ENCODE peak calls at places on chromosomes 4 and X, in four cellular contexts. J, S, B and W are unnamed samples.

GRCh38 chrX:34961662-34962061 is 19.1 kb downstream of the FAM47B start:
- DNase-seq in S (no peak), J (no peak), B (no peak), W (no peak)

GRCh38 chrX:91414710-91415109 is 19.9 kb upstream of the PABPC5 start:
- DNase-seq in J (no peak), S (no peak), B (no peak), W (peak; percentile 32)

GRCh38 chr4:932713-933070 is 432 bp downstream of the TMEM175 start:
- DNase-seq in S (no peak), B (no peak), J (no peak), W (peak; percentile 61)

GRCh38 chr4:54225671-54226398 is 3.3 kb upstream of the PDGFRA start:
- DNase-seq in J (no peak), S (peak; percentile 28), B (no peak), W (no peak)

GRCh38 chr4:21765810-21766407 is 182.7 kb downstream of the KCNIP4 start:
- DNase-seq in S (no peak), B (peak; percentile 7), J (no peak), W (peak; percentile 25)

GRCh38 chr4:166042510-166043055 is 169.5 kb downstream of the TLL1 start:
- DNase-seq in B (peak; percentile 17), J (no peak), S (no peak), W (no peak)

GRCh38 chrX:50098241-50098640 is 102.6 kb downstream of the AKAP4 start:
- DNase-seq in J (no peak), S (no peak), B (no peak), W (no peak)

GRCh38 chr4:101695176-101695575 is 95.4 kb upstream of the BANK1 start:
- DNase-seq in J (no peak), B (no peak), S (no peak), W (no peak)

GRCh38 chr4:126530996-126531585 is 1101.7 kb upstream of the INTU start:
- DNase-seq in J (no peak), B (no peak), S (no peak), W (no peak)

GRCh38 chr4:168304744-168305459 is 13.7 kb downstream of the DDX60 start:
- DNase-seq in B (no peak), S (no peak), J (no peak), W (no peak)

GRCh38 chrX:134186362-134187121 is 50.4 kb upstream of the CCDC160 start:
- DNase-seq in S (no peak), J (no peak), B (no peak), W (no peak)

GRCh38 chr4:43331226-43332078 is 438.9 kb downstream of the GRXCR1 start:
- DNase-seq in B (no peak), S (no peak), J (no peak), W (no peak)

GRCh38 chrX:149314031-149314430 is 191.1 kb downstream of the IDS start:
- DNase-seq in J (no peak), S (no peak), B (no peak), W (no peak)

GRCh38 chr4:87058272-87059073 is 123.7 kb downstream of the AFF1 start:
- DNase-seq in B (no peak), J (no peak), S (no peak), W (no peak)

GRCh38 chrX:69314436-69315348 is 149.4 kb upstream of the PJA1 start:
- DNase-seq in J (no peak), B (peak; percentile 40), S (no peak), W (peak; percentile 12)

GRCh38 chrX:115892787-115893671 is 277.5 kb upstream of the AGTR2 start:
- DNase-seq in S (peak; percentile 31), J (no peak), B (no peak), W (peak; percentile 70)

GRCh38 chrX:13495232-13495631 is 74.2 kb upstream of the EGFL6 start:
- DNase-seq in J (no peak), S (no peak), B (no peak), W (no peak)

GRCh38 chr4:155377281-155377680 is 516 bp upstream of the MAP9 start:
- DNase-seq in J (no peak), B (no peak), S (no peak), W (no peak)

GRCh38 chr4:14545796-14546195 is 456.5 kb upstream of the CPEB2 start:
- DNase-seq in J (no peak), B (no peak), S (no peak), W (no peak)

GRCh38 chrX:20267924-20268701 is 1.4 kb upstream of the RPS6KA3 start:
- DNase-seq in S (peak; percentile 36), B (peak; percentile 33), J (peak; percentile 1), W (peak; percentile 56)

GRCh38 chrX:123159403-123159802 is 24.7 kb upstream of the GRIA3 start:
- DNase-seq in B (no peak), J (no peak), S (no peak), W (no peak)

GRCh38 chr4:12036450-12036849 is 607.8 kb upstream of the HS3ST1 start:
- DNase-seq in S (no peak), B (no peak), J (no peak), W (no peak)

GRCh38 chr4:80266267-80266901 is at the start of gene FGF5:
- DNase-seq in J (no peak), S (no peak), B (peak; percentile 12), W (peak; percentile 83)

GRCh38 chr4:170651786-170652185 is 562.0 kb upstream of the AADAT start:
- DNase-seq in S (no peak), B (no peak), J (no peak), W (no peak)

GRCh38 chr4:123393696-123394095 is 2.9 kb upstream of the SPRY1 start:
- DNase-seq in S (no peak), J (no peak), B (no peak), W (no peak)

GRCh38 chr4:185532795-185533324 is 2.4 kb downstream of the PDLIM3 start:
- DNase-seq in B (no peak), S (no peak), J (no peak), W (no peak)

GRCh38 chr4:185534534-185534849 is 815 bp downstream of the PDLIM3 start:
- DNase-seq in J (no peak), S (no peak), B (no peak), W (no peak)

GRCh38 chr4:185524888-185525863 is 10.1 kb downstream of the PDLIM3 start:
- DNase-seq in B (no peak), J (no peak), S (peak; percentile 56), W (no peak)

GRCh38 chr4:185532327-185532726 is 3.0 kb downstream of the PDLIM3 start:
- DNase-seq in J (no peak), B (no peak), S (no peak), W (peak; percentile 16)

DNA sequence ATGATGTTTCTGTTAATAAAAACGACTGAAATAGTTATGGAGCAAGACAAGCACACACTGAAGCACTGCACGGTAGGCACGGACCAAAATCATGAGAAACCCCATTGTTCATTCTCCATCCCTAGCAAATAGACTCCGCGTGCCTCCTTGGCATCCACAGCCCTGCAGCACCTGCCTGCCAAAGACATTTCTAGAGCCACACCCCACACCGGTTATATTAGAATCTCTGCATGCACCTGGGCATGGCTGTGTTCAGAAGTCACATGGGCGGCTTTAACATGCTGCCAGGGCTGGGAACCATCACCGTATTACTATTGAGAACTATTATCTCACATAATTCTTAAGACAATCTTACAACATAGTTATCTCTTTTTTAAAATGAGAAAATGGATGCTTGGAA is 5.9 kb downstream of the PDLIM3 start:
- DNase-seq in S (no peak), J (no peak), B (peak; percentile 73), W (no peak)
- H3K27ac ChIP-seq in S (no peak overlapping the region), J (peak overlapping the region; percentile 23), B (no peak overlapping the region), W (no peak overlapping the region)

DNA sequence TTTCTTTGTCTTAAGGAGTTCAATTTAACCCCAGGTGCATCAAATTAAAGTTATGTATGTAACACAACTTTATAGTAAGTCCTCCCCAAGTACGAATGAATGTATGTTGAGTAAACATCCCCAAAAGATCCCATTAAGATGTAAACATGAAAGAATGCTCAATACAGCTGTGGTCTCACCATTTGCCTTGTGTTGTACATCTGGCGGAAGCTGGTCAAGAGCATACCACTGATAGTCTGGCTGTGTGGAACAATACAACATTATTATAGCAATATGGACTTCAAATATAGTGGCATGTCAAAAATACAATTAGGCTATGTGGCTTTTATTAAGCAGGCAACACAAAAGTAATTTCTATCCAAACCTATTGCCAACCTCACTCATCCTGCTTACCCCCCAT is 25.7 kb downstream of the TNIP3 start:
- DNase-seq in B (no peak), S (no peak), J (no peak), W (no peak)
- H3K4me1 ChIP-seq in B (no peaks in the 10 kb centered on the region), S (no peaks in the 10 kb centered on the region), J (no peaks in the 10 kb centered on the region), W (peaks cover 13% of the 10 kb centered on the region)

DNA sequence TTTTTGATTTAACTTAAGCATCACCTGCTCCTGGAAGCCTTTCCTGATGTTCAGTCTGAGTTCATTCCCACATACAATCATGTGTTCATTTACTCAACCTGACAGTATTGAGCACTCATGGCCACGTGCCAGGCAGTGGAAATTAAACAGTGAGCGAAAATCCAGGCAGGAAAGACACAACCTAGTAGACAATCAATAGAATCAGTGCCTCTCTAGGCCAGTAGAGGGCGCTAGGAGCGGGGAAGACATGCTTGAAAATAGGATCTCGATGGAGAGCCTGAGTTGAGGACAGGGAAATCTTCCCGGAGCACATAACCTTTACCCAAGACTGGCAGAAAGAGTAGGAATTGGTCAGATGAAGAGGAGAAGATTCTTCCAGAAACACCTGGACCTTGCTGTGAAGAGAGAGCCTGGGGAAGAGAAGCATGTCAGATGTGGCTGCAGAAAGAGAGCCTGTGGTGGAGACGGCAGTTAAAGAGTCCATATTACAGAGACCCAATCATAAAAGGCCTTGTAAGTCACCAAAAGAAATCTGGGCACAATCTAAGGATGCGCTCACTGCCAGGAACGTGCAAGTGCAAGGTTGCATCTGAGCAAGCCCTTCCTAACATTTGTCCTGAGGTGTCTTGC is 103.5 kb downstream of the LDB2 start:
- DNase-seq in J (no peak), B (no peak), S (peak; percentile 85), W (peak; percentile 45)
- H3K27ac ChIP-seq in J (no peak overlapping the region), B (no peak overlapping the region), S (no peak overlapping the region), W (no peak overlapping the region)

GRCh38 chr4:39354178-39354503 is 12.0 kb downstream of the RFC1 start:
- DNase-seq in S (no peak), B (no peak), J (no peak), W (no peak)

GRCh38 chr4:39353478-39354177 is 12.5 kb downstream of the RFC1 start:
- DNase-seq in S (no peak), J (no peak), B (no peak), W (peak; percentile 41)

GRCh38 chr4:39362827-39363226 is 3.3 kb downstream of the RFC1 start:
- DNase-seq in S (no peak), B (no peak), J (no peak), W (no peak)

GRCh38 chr4:39357002-39357401 is 9.2 kb downstream of the RFC1 start:
- DNase-seq in J (no peak), S (no peak), B (no peak), W (no peak)
- H3K4me1 ChIP-seq in J (peaks cover 3% of the 10 kb centered on the region), S (peaks cover 7% of the 10 kb centered on the region), B (no peaks in the 10 kb centered on the region), W (no peaks in the 10 kb centered on the region)

GRCh38 chr4:6778435-6778834 is 4.1 kb upstream of the KIAA0232 start:
- DNase-seq in S (no peak), B (no peak), J (no peak), W (no peak)

GRCh38 chr4:6777636-6778281 is 4.8 kb upstream of the KIAA0232 start:
- DNase-seq in S (no peak), B (no peak), J (no peak), W (no peak)

GRCh38 chr4:6779667-6780565 is 2.6 kb upstream of the KIAA0232 start:
- DNase-seq in J (no peak), S (peak; percentile 42), B (no peak), W (no peak)

GRCh38 chr4:6775746-6776145 is 6.8 kb upstream of the KIAA0232 start:
- DNase-seq in S (no peak), J (no peak), B (no peak), W (no peak)

GRCh38 chr4:6776920-6777635 is 5.4 kb upstream of the KIAA0232 start:
- DNase-seq in B (no peak), S (no peak), J (no peak), W (no peak)
- H3K27ac ChIP-seq in B (no peak overlapping the region), S (no peak overlapping the region), J (no peak overlapping the region), W (no peak overlapping the region)